ENCODE peak calls at places on chromosomes 12 and 14, in ten cellular contexts. One of them, this sample, is unnamed.

GRCh38 chr12:132954471-132955048 is 1.5 kb downstream of the ZNF605 start:
- DNase-seq in mucosa of gallbladder: no peak
- DNase-seq in H54: no peak
- DNase-seq in NCI-H748 treated with DMSO at 0.1 percent for 48 hours: no peak
- DNase-seq in HFF-Myc: no peak
- DNase-seq in HuH-7.5: no peak
- DNase-seq in NCI-H146: no peak
- DNase-seq in DMS153: no peak
- DNase-seq in mucosa of descending colon: no peak
- DNase-seq in sciatic nerve: no peak
- DNase-seq in this sample: no peak

GRCh38 chr12:53380797-53381738 is 1.1 kb downstream of the SP1 start:
- DNase-seq in mucosa of descending colon: peak
- DNase-seq in DMS153: peak
- DNase-seq in sciatic nerve: peak
- DNase-seq in NCI-H748 treated with DMSO at 0.1 percent for 48 hours: no peak
- DNase-seq in NCI-H146: no peak
- DNase-seq in H54: no peak
- DNase-seq in mucosa of gallbladder: no peak
- DNase-seq in HuH-7.5: no peak
- DNase-seq in HFF-Myc: no peak
- DNase-seq in this sample: peak

GRCh38 chr12:110896559-110896958 is 23.8 kb downstream of the MYL2 start:
- DNase-seq in mucosa of gallbladder: no peak
- DNase-seq in NCI-H146: no peak
- DNase-seq in mucosa of descending colon: no peak
- DNase-seq in NCI-H748 treated with DMSO at 0.1 percent for 48 hours: no peak
- DNase-seq in DMS153: no peak
- DNase-seq in HuH-7.5: no peak
- DNase-seq in sciatic nerve: no peak
- DNase-seq in HFF-Myc: no peak
- DNase-seq in H54: no peak
- DNase-seq in this sample: no peak

GRCh38 chr14:59632381-59632780 is 55.8 kb upstream of the CCDC175 start:
- DNase-seq in mucosa of gallbladder: peak
- DNase-seq in NCI-H748 treated with DMSO at 0.1 percent for 48 hours: peak
- DNase-seq in HFF-Myc: no peak
- DNase-seq in mucosa of descending colon: no peak
- DNase-seq in HuH-7.5: peak
- DNase-seq in H54: no peak
- DNase-seq in NCI-H146: peak
- DNase-seq in sciatic nerve: no peak
- DNase-seq in DMS153: no peak
- DNase-seq in this sample: peak

GRCh38 chr12:50110127-50110761 is 1.8 kb upstream of the COX14 start:
- DNase-seq in NCI-H146: no peak
- DNase-seq in mucosa of descending colon: peak
- DNase-seq in sciatic nerve: peak
- DNase-seq in H54: peak
- DNase-seq in DMS153: peak
- DNase-seq in NCI-H748 treated with DMSO at 0.1 percent for 48 hours: no peak
- DNase-seq in mucosa of gallbladder: peak
- DNase-seq in HuH-7.5: peak
- DNase-seq in HFF-Myc: peak
- DNase-seq in this sample: no peak

GRCh38 chr12:70248916-70249315 is 5.7 kb downstream of the CNOT2 start:
- DNase-seq in mucosa of gallbladder: no peak
- DNase-seq in mucosa of descending colon: no peak
- DNase-seq in NCI-H748 treated with DMSO at 0.1 percent for 48 hours: no peak
- DNase-seq in NCI-H146: no peak
- DNase-seq in sciatic nerve: no peak
- DNase-seq in DMS153: no peak
- DNase-seq in HFF-Myc: no peak
- DNase-seq in H54: no peak
- DNase-seq in HuH-7.5: no peak
- DNase-seq in this sample: no peak

GRCh38 chr14:71403673-71404072 is 496.4 kb downstream of the PCNX1 start:
- DNase-seq in NCI-H748 treated with DMSO at 0.1 percent for 48 hours: no peak
- DNase-seq in mucosa of gallbladder: peak
- DNase-seq in HFF-Myc: no peak
- DNase-seq in DMS153: peak
- DNase-seq in NCI-H146: no peak
- DNase-seq in H54: no peak
- DNase-seq in mucosa of descending colon: no peak
- DNase-seq in sciatic nerve: no peak
- DNase-seq in HuH-7.5: no peak
- DNase-seq in this sample: no peak

GRCh38 chr12:82517808-82518207 is 159.5 kb downstream of the METTL25 start:
- DNase-seq in mucosa of gallbladder: no peak
- DNase-seq in mucosa of descending colon: no peak
- DNase-seq in NCI-H748 treated with DMSO at 0.1 percent for 48 hours: no peak
- DNase-seq in DMS153: no peak
- DNase-seq in NCI-H146: no peak
- DNase-seq in H54: no peak
- DNase-seq in HuH-7.5: no peak
- DNase-seq in sciatic nerve: no peak
- DNase-seq in HFF-Myc: no peak
- DNase-seq in this sample: no peak

GRCh38 chr14:71384007-71384605 is 476.8 kb downstream of the PCNX1 start:
- DNase-seq in HuH-7.5: no peak
- DNase-seq in sciatic nerve: no peak
- DNase-seq in DMS153: no peak
- DNase-seq in mucosa of gallbladder: no peak
- DNase-seq in H54: no peak
- DNase-seq in mucosa of descending colon: no peak
- DNase-seq in NCI-H146: peak
- DNase-seq in HFF-Myc: no peak
- DNase-seq in NCI-H748 treated with DMSO at 0.1 percent for 48 hours: no peak
- DNase-seq in this sample: no peak

GRCh38 chr14:90874599-90874998 is 58.4 kb upstream of the TTC7B start:
- DNase-seq in DMS153: no peak
- DNase-seq in HuH-7.5: no peak
- DNase-seq in H54: no peak
- DNase-seq in mucosa of descending colon: no peak
- DNase-seq in NCI-H146: no peak
- DNase-seq in sciatic nerve: no peak
- DNase-seq in NCI-H748 treated with DMSO at 0.1 percent for 48 hours: no peak
- DNase-seq in mucosa of gallbladder: no peak
- DNase-seq in HFF-Myc: no peak
- DNase-seq in this sample: no peak

GRCh38 chr12:26214121-26214520 is 18.7 kb downstream of the SSPN start:
- DNase-seq in NCI-H146: no peak
- DNase-seq in mucosa of descending colon: no peak
- DNase-seq in sciatic nerve: no peak
- DNase-seq in H54: no peak
- DNase-seq in mucosa of gallbladder: no peak
- DNase-seq in HFF-Myc: no peak
- DNase-seq in NCI-H748 treated with DMSO at 0.1 percent for 48 hours: no peak
- DNase-seq in DMS153: no peak
- DNase-seq in HuH-7.5: no peak
- DNase-seq in this sample: no peak

GRCh38 chr14:88856786-88857366 is 32.4 kb downstream of the TTC8 start:
- DNase-seq in mucosa of descending colon: no peak
- DNase-seq in HuH-7.5: no peak
- DNase-seq in DMS153: no peak
- DNase-seq in NCI-H748 treated with DMSO at 0.1 percent for 48 hours: no peak
- DNase-seq in NCI-H146: no peak
- DNase-seq in H54: no peak
- DNase-seq in mucosa of gallbladder: no peak
- DNase-seq in HFF-Myc: no peak
- DNase-seq in sciatic nerve: no peak
- DNase-seq in this sample: no peak

GRCh38 chr14:66444271-66444987 is 41.7 kb upstream of the CCDC196 start:
- DNase-seq in NCI-H748 treated with DMSO at 0.1 percent for 48 hours: no peak
- DNase-seq in NCI-H146: no peak
- DNase-seq in H54: no peak
- DNase-seq in mucosa of descending colon: no peak
- DNase-seq in HFF-Myc: peak
- DNase-seq in DMS153: no peak
- DNase-seq in sciatic nerve: no peak
- DNase-seq in HuH-7.5: no peak
- DNase-seq in mucosa of gallbladder: no peak
- DNase-seq in this sample: peak

GRCh38 chr12:20963303-20963702 is 152.8 kb downstream of the SLCO1B3 start:
- DNase-seq in NCI-H146: no peak
- DNase-seq in mucosa of descending colon: no peak
- DNase-seq in mucosa of gallbladder: no peak
- DNase-seq in DMS153: no peak
- DNase-seq in NCI-H748 treated with DMSO at 0.1 percent for 48 hours: no peak
- DNase-seq in sciatic nerve: no peak
- DNase-seq in HFF-Myc: no peak
- DNase-seq in HuH-7.5: no peak
- DNase-seq in H54: no peak
- DNase-seq in this sample: no peak

GRCh38 chr12:115569694-115570093 is 707.8 kb downstream of the MED13L start:
- DNase-seq in mucosa of gallbladder: no peak
- DNase-seq in HFF-Myc: no peak
- DNase-seq in NCI-H748 treated with DMSO at 0.1 percent for 48 hours: no peak
- DNase-seq in HuH-7.5: no peak
- DNase-seq in DMS153: peak
- DNase-seq in sciatic nerve: no peak
- DNase-seq in NCI-H146: no peak
- DNase-seq in mucosa of descending colon: no peak
- DNase-seq in H54: no peak
- DNase-seq in this sample: no peak

GRCh38 chr12:111201036-111201435 is 167.9 kb downstream of the PHETA1 start:
- DNase-seq in DMS153: no peak
- DNase-seq in HFF-Myc: no peak
- DNase-seq in mucosa of gallbladder: no peak
- DNase-seq in sciatic nerve: no peak
- DNase-seq in NCI-H146: no peak
- DNase-seq in mucosa of descending colon: no peak
- DNase-seq in HuH-7.5: no peak
- DNase-seq in H54: no peak
- DNase-seq in NCI-H748 treated with DMSO at 0.1 percent for 48 hours: peak
- DNase-seq in this sample: peak

GRCh38 chr12:40511341-40511740 is 180.9 kb upstream of the CNTN1 start:
- DNase-seq in HFF-Myc: no peak
- DNase-seq in HuH-7.5: no peak
- DNase-seq in sciatic nerve: no peak
- DNase-seq in H54: no peak
- DNase-seq in NCI-H146: no peak
- DNase-seq in mucosa of gallbladder: no peak
- DNase-seq in mucosa of descending colon: no peak
- DNase-seq in NCI-H748 treated with DMSO at 0.1 percent for 48 hours: no peak
- DNase-seq in DMS153: no peak
- DNase-seq in this sample: no peak

GRCh38 chr12:6697584-6698351 is 2.8 kb downstream of the PIANP start:
- DNase-seq in sciatic nerve: no peak
- DNase-seq in HuH-7.5: peak
- DNase-seq in mucosa of descending colon: no peak
- DNase-seq in NCI-H146: peak
- DNase-seq in DMS153: peak
- DNase-seq in mucosa of gallbladder: no peak
- DNase-seq in H54: peak
- DNase-seq in HFF-Myc: peak
- DNase-seq in NCI-H748 treated with DMSO at 0.1 percent for 48 hours: no peak
- DNase-seq in this sample: peak

GRCh38 chr14:85528882-85529585 is 910 bp upstream of the FLRT2 start:
- DNase-seq in H54: no peak
- DNase-seq in DMS153: no peak
- DNase-seq in HuH-7.5: no peak
- DNase-seq in NCI-H146: no peak
- DNase-seq in sciatic nerve: no peak
- DNase-seq in mucosa of descending colon: no peak
- DNase-seq in NCI-H748 treated with DMSO at 0.1 percent for 48 hours: peak
- DNase-seq in HFF-Myc: no peak
- DNase-seq in mucosa of gallbladder: peak
- DNase-seq in this sample: no peak

GRCh38 chr14:92449404-92449975 is 64.1 kb upstream of the RIN3 start:
- DNase-seq in mucosa of gallbladder: no peak
- DNase-seq in NCI-H146: no peak
- DNase-seq in mucosa of descending colon: no peak
- DNase-seq in sciatic nerve: no peak
- DNase-seq in HuH-7.5: no peak
- DNase-seq in H54: no peak
- DNase-seq in NCI-H748 treated with DMSO at 0.1 percent for 48 hours: no peak
- DNase-seq in DMS153: no peak
- DNase-seq in HFF-Myc: no peak
- DNase-seq in this sample: no peak

GRCh38 chr12:65204886-65205525 is 35.6 kb downstream of the LEMD3 start:
- DNase-seq in sciatic nerve: no peak
- DNase-seq in HFF-Myc: no peak
- DNase-seq in DMS153: no peak
- DNase-seq in NCI-H748 treated with DMSO at 0.1 percent for 48 hours: no peak
- DNase-seq in H54: no peak
- DNase-seq in NCI-H146: no peak
- DNase-seq in HuH-7.5: no peak
- DNase-seq in mucosa of descending colon: no peak
- DNase-seq in mucosa of gallbladder: no peak
- DNase-seq in this sample: no peak

GRCh38 chr12:779745-780734 is 27.7 kb downstream of the WNK1 start:
- DNase-seq in sciatic nerve: no peak
- DNase-seq in H54: no peak
- DNase-seq in DMS153: no peak
- DNase-seq in HFF-Myc: no peak
- DNase-seq in mucosa of descending colon: no peak
- DNase-seq in NCI-H748 treated with DMSO at 0.1 percent for 48 hours: no peak
- DNase-seq in mucosa of gallbladder: no peak
- DNase-seq in HuH-7.5: no peak
- DNase-seq in NCI-H146: no peak
- DNase-seq in this sample: no peak

GRCh38 chr14:41859336-41859735 is 252.7 kb downstream of the LRFN5 start:
- DNase-seq in NCI-H146: no peak
- DNase-seq in NCI-H748 treated with DMSO at 0.1 percent for 48 hours: no peak
- DNase-seq in HFF-Myc: no peak
- DNase-seq in HuH-7.5: no peak
- DNase-seq in mucosa of descending colon: no peak
- DNase-seq in sciatic nerve: no peak
- DNase-seq in H54: no peak
- DNase-seq in mucosa of gallbladder: no peak
- DNase-seq in DMS153: no peak
- DNase-seq in this sample: no peak

GRCh38 chr14:60964901-60965300 is 16.0 kb downstream of the TRMT5 start:
- DNase-seq in HFF-Myc: no peak
- DNase-seq in NCI-H748 treated with DMSO at 0.1 percent for 48 hours: no peak
- DNase-seq in HuH-7.5: no peak
- DNase-seq in sciatic nerve: no peak
- DNase-seq in NCI-H146: no peak
- DNase-seq in DMS153: no peak
- DNase-seq in H54: no peak
- DNase-seq in mucosa of gallbladder: no peak
- DNase-seq in mucosa of descending colon: no peak
- DNase-seq in this sample: no peak

GRCh38 chr14:65131176-65131765 is 29.0 kb upstream of the MAX start:
- DNase-seq in HuH-7.5: no peak
- DNase-seq in HFF-Myc: peak
- DNase-seq in NCI-H748 treated with DMSO at 0.1 percent for 48 hours: no peak
- DNase-seq in H54: no peak
- DNase-seq in NCI-H146: no peak
- DNase-seq in sciatic nerve: no peak
- DNase-seq in mucosa of descending colon: no peak
- DNase-seq in mucosa of gallbladder: no peak
- DNase-seq in DMS153: no peak
- DNase-seq in this sample: no peak

GRCh38 chr14:70808402-70809237 is 693 bp downstream of the MAP3K9 start:
- DNase-seq in H54: peak
- DNase-seq in NCI-H146: peak
- DNase-seq in mucosa of descending colon: peak
- DNase-seq in HuH-7.5: peak
- DNase-seq in DMS153: no peak
- DNase-seq in HFF-Myc: no peak
- DNase-seq in mucosa of gallbladder: no peak
- DNase-seq in sciatic nerve: no peak
- DNase-seq in NCI-H748 treated with DMSO at 0.1 percent for 48 hours: peak
- DNase-seq in this sample: peak

GRCh38 chr12:62629971-62630739 is 163.5 kb downstream of the MON2 start:
- DNase-seq in DMS153: no peak
- DNase-seq in H54: no peak
- DNase-seq in mucosa of gallbladder: no peak
- DNase-seq in NCI-H748 treated with DMSO at 0.1 percent for 48 hours: peak
- DNase-seq in HFF-Myc: no peak
- DNase-seq in NCI-H146: peak
- DNase-seq in HuH-7.5: no peak
- DNase-seq in mucosa of descending colon: no peak
- DNase-seq in sciatic nerve: no peak
- DNase-seq in this sample: peak

GRCh38 chr14:73244541-73244940 is 7.2 kb downstream of the PAPLN start:
- DNase-seq in sciatic nerve: no peak
- DNase-seq in NCI-H146: no peak
- DNase-seq in DMS153: no peak
- DNase-seq in mucosa of descending colon: peak
- DNase-seq in H54: no peak
- DNase-seq in mucosa of gallbladder: no peak
- DNase-seq in NCI-H748 treated with DMSO at 0.1 percent for 48 hours: no peak
- DNase-seq in HFF-Myc: no peak
- DNase-seq in HuH-7.5: no peak
- DNase-seq in this sample: no peak

This sample was measured in NCI-H345.